ENCODE peak calls at places on chromosomes 6 and 20, in nine cellular contexts. R is retinal pigment epithelial cell, V is spleen, X is testis, J is fibroblast of pulmonary artery, B is RWPE2, U is cardiac muscle cell, W is psoas muscle, C is mucosa of descending colon. Q is an unnamed sample.

GRCh38 chr6:170160031-170160627 is 130.7 kb downstream of the DLL1 start:
- DNase-seq in R (no peak), V (peak; percentile 74), X (no peak), J (no peak), B (peak; percentile 61), U (no peak), W (no peak), C (no peak), Q (no peak)

GRCh38 chr6:37059344-37060194 is 54.1 kb downstream of the FGD2 start:
- DNase-seq in R (peak; percentile 91), V (peak; percentile 66), X (peak; percentile 63), J (peak; percentile 96), B (peak; percentile 91), U (peak; percentile 70), W (peak; percentile 75), C (peak; percentile 71), Q (no peak)

GRCh38 chr6:25991785-25992412 is 29.3 kb downstream of the TRIM38 start:
- DNase-seq in R (no peak), V (peak; percentile 96), X (peak; percentile 70), J (peak; percentile 59), B (no peak), U (peak; percentile 75), W (peak; percentile 76), C (peak; percentile 81), Q (peak; percentile 73)

GRCh38 chr6:106790935-106791334 is 161.6 kb downstream of the QRSL1 start:
- DNase-seq in R (no peak), V (no peak), X (no peak), J (no peak), B (no peak), U (no peak), W (no peak), C (no peak), Q (no peak)

GRCh38 chr20:4040283-4041179 is 25.2 kb upstream of the RNF24 start:
- DNase-seq in R (no peak), V (no peak), X (no peak), J (peak; percentile 44), B (no peak), U (no peak), W (no peak), C (no peak), Q (no peak)

GRCh38 chr6:85484941-85485340 is 35.1 kb downstream of the NT5E start:
- DNase-seq in R (no peak), V (no peak), X (no peak), J (no peak), B (no peak), U (no peak), W (no peak), C (no peak), Q (no peak)

GRCh38 chr20:19735446-19735845 is 22.6 kb upstream of the RIN2 start:
- DNase-seq in R (peak; percentile 31), V (no peak), X (peak; percentile 30), J (peak; percentile 92), B (peak; percentile 84), U (no peak), W (peak; percentile 78), C (peak; percentile 64), Q (no peak)

GRCh38 chr6:54084234-54084633 is 27.0 kb upstream of the MLIP start:
- DNase-seq in R (no peak), V (no peak), X (no peak), J (no peak), B (no peak), U (no peak), W (no peak), C (no peak), Q (no peak)

GRCh38 chr6:137231895-137232294 is 12.7 kb upstream of the IFNGR1 start:
- DNase-seq in R (no peak), V (no peak), X (no peak), J (no peak), B (no peak), U (no peak), W (no peak), C (no peak), Q (no peak)

GRCh38 chr6:53795254-53795701 is 473 bp downstream of the LRRC1 start:
- DNase-seq in R (no peak), V (no peak), X (no peak), J (no peak), B (no peak), U (no peak), W (no peak), C (no peak), Q (peak; percentile 44)

GRCh38 chr6:158069800-158070195 is 88.1 kb downstream of the SYNJ2 start:
- DNase-seq in R (no peak), V (no peak), X (no peak), J (peak; percentile 85), B (no peak), U (no peak), W (no peak), C (no peak), Q (no peak)

GRCh38 chr20:35017099-35017835 is 61.6 kb downstream of the MYH7B start:
- DNase-seq in R (no peak), V (no peak), X (no peak), J (no peak), B (no peak), U (no peak), W (no peak), C (no peak), Q (no peak)

GRCh38 chr6:71482742-71483141 is 194.1 kb downstream of the OGFRL1 start:
- DNase-seq in R (no peak), V (no peak), X (no peak), J (peak; percentile 58), B (no peak), U (no peak), W (no peak), C (no peak), Q (no peak)

GRCh38 chr6:146543211-146543939 is at the start of gene RAB32:
- DNase-seq in R (peak; percentile 74), V (peak; percentile 98), X (peak; percentile 93), J (peak; percentile 96), B (peak; percentile 89), U (peak; percentile 95), W (peak; percentile 95), C (peak; percentile 96), Q (peak; percentile 32)

GRCh38 chr20:31685853-31686641 is 36.6 kb downstream of the BCL2L1 start:
- DNase-seq in R (no peak), V (no peak), X (no peak), J (no peak), B (no peak), U (no peak), W (no peak), C (no peak), Q (no peak)

GRCh38 chr20:29427201-29428060 is 1830.0 kb upstream of the DEFB115 start:
- DNase-seq in R (no peak), V (no peak), X (peak; percentile 83), J (no peak), B (peak; percentile 75), U (no peak), W (no peak), C (no peak), Q (no peak)
- TF ChIP-seq CTCF in R (no peak), V (no peak), X (no peak), J (no peak), B (no peak), U (no peak), W (no peak), C (no peak), Q (no peak)

GRCh38 chr6:132728616-132729015 is 14.8 kb upstream of the VNN1 start:
- DNase-seq in R (no peak), V (no peak), X (no peak), J (no peak), B (no peak), U (no peak), W (no peak), C (no peak), Q (no peak)
- TF ChIP-seq CTCF in R (no peak), V (no peak), X (no peak), J (no peak), B (no peak), U (no peak), W (no peak), C (no peak), Q (no peak)

GRCh38 chr20:36827541-36828279 is 48.2 kb upstream of the TLDC2 start:
- DNase-seq in R (no peak), V (no peak), X (peak; percentile 92), J (no peak), B (no peak), U (no peak), W (no peak), C (no peak), Q (peak; percentile 78)

GRCh38 chr20:36832791-36833190 is 43.1 kb upstream of the TLDC2 start:
- DNase-seq in R (no peak), V (no peak), X (no peak), J (no peak), B (no peak), U (no peak), W (no peak), C (no peak), Q (no peak)

GRCh38 chr20:36835025-36835424 is 40.9 kb upstream of the TLDC2 start:
- DNase-seq in R (no peak), V (no peak), X (no peak), J (no peak), B (peak; percentile 82), U (no peak), W (no peak), C (no peak), Q (no peak)

GRCh38 chr20:36833275-36834020 is 42.5 kb upstream of the TLDC2 start:
- DNase-seq in R (no peak), V (no peak), X (peak; percentile 89), J (no peak), B (peak; percentile 72), U (no peak), W (no peak), C (peak; percentile 56), Q (no peak)

GRCh38 chr20:36830791-36831691 is 44.9 kb upstream of the TLDC2 start:
- DNase-seq in R (no peak), V (peak; percentile 83), X (no peak), J (peak; percentile 71), B (peak; percentile 75), U (peak; percentile 43), W (peak; percentile 74), C (no peak), Q (no peak)
- TF ChIP-seq CTCF in R (peak; percentile 43), V (no peak), X (no peak), J (peak; percentile 62), B (peak; percentile 37), U (peak; percentile 57), W (no peak), C (no peak), Q (no peak)

GRCh38 chr6:12635813-12636212 is 80.8 kb upstream of the PHACTR1 start:
- DNase-seq in R (no peak), V (no peak), X (no peak), J (peak; percentile 26), B (no peak), U (peak; percentile 53), W (no peak), C (no peak), Q (no peak)

GRCh38 chr6:12637960-12638641 is 78.5 kb upstream of the PHACTR1 start:
- DNase-seq in R (peak; percentile 18), V (no peak), X (peak; percentile 71), J (peak; percentile 60), B (no peak), U (peak; percentile 64), W (no peak), C (peak; percentile 48), Q (peak; percentile 27)

GRCh38 chr6:12640438-12640837 is 76.1 kb upstream of the PHACTR1 start:
- DNase-seq in R (no peak), V (no peak), X (no peak), J (no peak), B (no peak), U (no peak), W (no peak), C (no peak), Q (no peak)

GRCh38 chr6:12635375-12635774 is 81.2 kb upstream of the PHACTR1 start:
- DNase-seq in R (no peak), V (no peak), X (no peak), J (no peak), B (no peak), U (no peak), W (no peak), C (no peak), Q (no peak)

GRCh38 chr6:12636336-12636735 is 80.2 kb upstream of the PHACTR1 start:
- DNase-seq in R (no peak), V (no peak), X (no peak), J (peak; percentile 7), B (no peak), U (no peak), W (no peak), C (no peak), Q (no peak)
- TF ChIP-seq CTCF in R (peak; percentile 24), V (no peak), X (no peak), J (peak; percentile 32), B (peak; percentile 10), U (peak; percentile 22), W (no peak), C (no peak), Q (no peak)

Q was measured in GM10248.